ENCODE peak calls at places on chromosome 1, in six cellular contexts. S is COLO829, C is kidney tubule cell, W is AG20443, M is DMS153, L is LHCN-M2. F is an unnamed sample.

GRCh38 chr1:24293392-24294227 is 25.5 kb upstream of the GRHL3 start:
- DNase-seq in S (no peak), C (peak; percentile 49), W (no peak), M (no peak), L (no peak), F (no peak)

GRCh38 chr1:228943436-228943835 is 208.2 kb downstream of the RHOU start:
- DNase-seq in S (no peak), C (no peak), W (no peak), M (no peak), L (no peak), F (no peak)

GRCh38 chr1:179124866-179125265 is 43.0 kb downstream of the TOR3A start:
- DNase-seq in S (no peak), C (peak; percentile 75), W (no peak), M (no peak), L (peak; percentile 70), F (no peak)

GRCh38 chr1:27957655-27958054 is 2.1 kb upstream of the XKR8 start:
- DNase-seq in S (no peak), C (no peak), W (no peak), M (no peak), L (no peak), F (no peak)

GRCh38 chr1:5478961-5479360 is 513.3 kb downstream of the NPHP4 start:
- DNase-seq in S (no peak), C (no peak), W (no peak), M (no peak), L (no peak), F (no peak)

GRCh38 chr1:45804671-45804973 is 1.2 kb downstream of the MAST2 start:
- DNase-seq in S (no peak), C (peak; percentile 14), W (no peak), M (no peak), L (no peak), F (no peak)

GRCh38 chr1:77744576-77744975 is 15.1 kb downstream of the USP33 start:
- DNase-seq in S (no peak), C (peak; percentile 29), W (no peak), M (no peak), L (no peak), F (no peak)

GRCh38 chr1:42935971-42936308 is 22.7 kb downstream of the SLC2A1 start:
- DNase-seq in S (no peak), C (no peak), W (no peak), M (no peak), L (no peak), F (no peak)

GRCh38 chr1:200866521-200866920 is 6.3 kb upstream of the GPR25 start:
- DNase-seq in S (no peak), C (no peak), W (no peak), M (no peak), L (no peak), F (no peak)

GRCh38 chr1:163076446-163076845 is 7.3 kb downstream of the RGS4 start:
- DNase-seq in S (no peak), C (no peak), W (no peak), M (no peak), L (no peak), F (no peak)

GRCh38 chr1:106459418-106459817 is 597.1 kb upstream of the PRMT6 start:
- DNase-seq in S (no peak), C (no peak), W (no peak), M (no peak), L (no peak), F (no peak)

GRCh38 chr1:53475661-53476060 is 16.5 kb downstream of the DMRTB1 start:
- DNase-seq in S (no peak), C (no peak), W (no peak), M (no peak), L (no peak), F (no peak)

GRCh38 chr1:95257758-95258157 is 23.7 kb downstream of the RWDD3 start:
- DNase-seq in S (no peak), C (peak; percentile 24), W (no peak), M (no peak), L (no peak), F (no peak)

GRCh38 chr1:159007734-159008133 is 2.0 kb upstream of the IFI16 start:
- DNase-seq in S (no peak), C (no peak), W (no peak), M (no peak), L (no peak), F (no peak)

F was measured in caudate nucleus.